ENCODE peak calls at places on chromosome 12, in four cellular contexts. O, B, L and H are unnamed samples.

GRCh38 chr12:102474438-102475064 is 5.8 kb downstream of the IGF1 start:
- DNase-seq in O (no peak), B (no peak), L (no peak), H (no peak)

GRCh38 chr12:76374395-76375020 is 26.3 kb upstream of the BBS10 start:
- DNase-seq in O (no peak), B (no peak), L (no peak), H (no peak)

GRCh38 chr12:46358791-46359666 is 13.5 kb downstream of the SLC38A2 start:
- DNase-seq in O (no peak), B (peak; percentile 55), L (no peak), H (no peak)

GRCh38 chr12:101824831-101825230 is 5.9 kb downstream of the GNPTAB start:
- DNase-seq in O (no peak), B (no peak), L (no peak), H (no peak)

GRCh38 chr12:109261939-109262338 is 47.1 kb downstream of the FOXN4 start:
- DNase-seq in O (no peak), B (no peak), L (no peak), H (no peak)

GRCh38 chr12:65300679-65301349 is 22.3 kb downstream of the MSRB3 start:
- DNase-seq in O (peak; percentile 46), B (peak; percentile 19), L (no peak), H (no peak)

GRCh38 chr12:219891-220352 is 6.0 kb upstream of the SLC6A12 start:
- DNase-seq in O (peak; percentile 94), B (peak; percentile 10), L (peak; percentile 54), H (peak; percentile 13)

GRCh38 chr12:4589941-4590340 is 27.9 kb downstream of the DYRK4 start:
- DNase-seq in O (no peak), B (peak; percentile 47), L (no peak), H (no peak)

DNA sequence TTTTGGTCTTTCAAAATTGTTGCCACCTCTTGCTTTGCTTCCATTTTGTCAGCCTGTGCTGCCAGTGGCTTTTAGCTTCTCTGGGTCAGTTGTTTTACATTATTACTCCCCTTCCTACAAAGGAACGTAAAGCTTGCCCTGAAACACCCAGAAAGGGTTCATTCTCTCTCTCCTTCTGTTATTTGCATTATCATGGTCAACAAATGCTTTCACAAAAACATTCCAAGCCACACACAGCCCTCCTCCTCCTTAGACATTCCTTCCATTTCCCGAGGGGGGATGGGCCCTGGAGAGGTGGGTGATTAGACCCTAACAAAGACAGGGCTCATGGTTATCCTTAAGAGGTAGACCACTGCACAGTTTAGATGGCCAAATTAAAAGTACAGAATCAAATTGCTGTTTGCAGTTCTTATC is 60.4 kb upstream of the SINHCAF start:
- DNase-seq in O (peak; percentile 91), B (no peak), L (no peak), H (no peak)
- H3K4me3 ChIP-seq in O (peak overlapping the region; percentile 33), B (no peak overlapping the region), L (no peak overlapping the region), H (no peak overlapping the region)

GRCh38 chr12:68896881-68897540 is 36.0 kb downstream of the CPM start:
- DNase-seq in O (no peak), B (no peak), L (no peak), H (no peak)
- H3K4me3 ChIP-seq in O (no peak overlapping the region), B (no peak overlapping the region), L (no peak overlapping the region), H (no peak overlapping the region)

GRCh38 chr12:92108651-92109050 is 37.0 kb downstream of the BTG1 start:
- DNase-seq in O (peak; percentile 59), B (peak; percentile 33), L (no peak), H (no peak)
- H3K4me3 ChIP-seq in O (peak overlapping the region; percentile 1), B (no peak overlapping the region), L (no peak overlapping the region), H (peak overlapping the region; percentile 14)

GRCh38 chr12:115761784-115762183 is 515.7 kb downstream of the MED13L start:
- DNase-seq in O (no peak), B (no peak), L (no peak), H (no peak)

GRCh38 chr12:115756804-115757203 is 520.7 kb downstream of the MED13L start:
- DNase-seq in O (no peak), B (no peak), L (no peak), H (no peak)

GRCh38 chr12:115760231-115760630 is 517.3 kb downstream of the MED13L start:
- DNase-seq in O (no peak), B (no peak), L (no peak), H (no peak)

GRCh38 chr12:115756271-115756670 is 521.2 kb downstream of the MED13L start:
- DNase-seq in O (no peak), B (no peak), L (no peak), H (no peak)

GRCh38 chr12:115758886-115759620 is 518.4 kb downstream of the MED13L start:
- DNase-seq in O (peak; percentile 44), B (no peak), L (no peak), H (no peak)
- H3K4me3 ChIP-seq in O (peak overlapping the region; percentile 18), B (no peak overlapping the region), L (no peak overlapping the region), H (no peak overlapping the region)

GRCh38 chr12:53758081-53758769 is 6.4 kb upstream of the CISTR start:
- DNase-seq in O (no peak), B (no peak), L (no peak), H (no peak)
- H3K4me3 ChIP-seq in O (no peak overlapping the region), B (no peak overlapping the region), L (no peak overlapping the region), H (no peak overlapping the region)

GRCh38 chr12:81303935-81304334 is 226.1 kb downstream of the ACSS3 start:
- DNase-seq in O (no peak), B (no peak), L (no peak), H (no peak)
- H3K4me3 ChIP-seq in O (no peak overlapping the region), B (no peak overlapping the region), L (no peak overlapping the region), H (no peak overlapping the region)